ENCODE peak calls at places on chromosome 1, in four cellular contexts. Y is NCI-H2081, P is aorta, C is GDM1. M is an unnamed sample.

GRCh38 chr1:205626216-205626615 is 5.6 kb downstream of the ELK4 start:
- DNase-seq in P (no peak), C (no peak), Y (no peak), M (no peak)

GRCh38 chr1:48858200-48858599 is 81.5 kb upstream of the BEND5 start:
- DNase-seq in Y (no peak), P (no peak), C (no peak), M (no peak)

GRCh38 chr1:10302416-10302815 is 92.0 kb downstream of the KIF1B start:
- DNase-seq in P (no peak), Y (no peak), C (no peak), M (no peak)

GRCh38 chr1:172453607-172454006 is 9.7 kb upstream of the PIGC start:
- DNase-seq in C (no peak), P (no peak), Y (no peak), M (no peak)

GRCh38 chr1:151847867-151848596 is 5.5 kb downstream of the THEM5 start:
- DNase-seq in Y (no peak), P (no peak), C (no peak), M (no peak)

GRCh38 chr1:7985851-7986612 is 24.5 kb downstream of the PARK7 start:
- DNase-seq in P (peak), Y (no peak), C (no peak), M (no peak)

GRCh38 chr1:32351859-32352745 is 10.2 kb downstream of the FAM229A start:
- DNase-seq in P (no peak), Y (peak), C (no peak), M (no peak)

GRCh38 chr1:21302747-21303715 is 12.8 kb upstream of the ECE1 start:
- DNase-seq in Y (no peak), C (no peak), P (no peak), M (no peak)

GRCh38 chr1:113041569-113042335 is 31.2 kb upstream of the LRIG2 start:
- DNase-seq in Y (no peak), C (no peak), P (no peak), M (no peak)

M was measured in NCI-H510A.